ENCODE peak calls at places on chromosomes 2 and 18, in five cellular contexts. Q is prostate gland, M is MM.1S, T is adrenal gland, P is left ventricle myocardium inferior. H is an unnamed sample. For H3K36me3, the result is how much of the 10 kb centered on the place peaks cover.

GRCh38 chr2:62738981-62739936 is 33.7 kb downstream of the EHBP1 start:
- DNase-seq in Q (no peak), M (no peak), T (no peak), P (no peak), H (no peak)

GRCh38 chr2:120783969-120784372 is 48.3 kb downstream of the GLI2 start:
- DNase-seq in Q (no peak), M (no peak), T (no peak), P (no peak), H (no peak)

GRCh38 chr2:63050186-63050915 is at the start of gene OTX1:
- DNase-seq in Q (peak), M (peak), T (peak), P (no peak), H (peak)

GRCh38 chr2:203880557-203881125 is 13.1 kb downstream of the CTLA4 start:
- DNase-seq in Q (no peak), M (no peak), T (no peak), P (no peak), H (no peak)

GRCh38 chr2:147860009-147860408 is 15.2 kb downstream of the ACVR2A start:
- DNase-seq in Q (no peak), M (no peak), T (no peak), P (no peak), H (no peak)

GRCh38 chr2:106153781-106154180 is 40.3 kb downstream of the UXS1 start:
- DNase-seq in Q (no peak), M (no peak), T (no peak), P (no peak), H (no peak)

GRCh38 chr2:240435955-240436625 is 627 bp downstream of the GPC1 start:
- DNase-seq in Q (no peak), M (no peak), T (peak), P (no peak), H (no peak)

GRCh38 chr2:216546646-216547403 is 48.2 kb downstream of the RPL37A start:
- DNase-seq in Q (peak), M (no peak), T (peak), P (no peak), H (no peak)

GRCh38 chr2:237874585-237875161 is 15.2 kb downstream of the RAMP1 start:
- DNase-seq in Q (no peak), M (no peak), T (no peak), P (no peak), H (no peak)

GRCh38 chr18:48032876-48033769 is 102.7 kb upstream of the SMAD2 start:
- DNase-seq in Q (no peak), M (no peak), T (peak), P (no peak), H (no peak)

GRCh38 chr2:205708231-205708631 is 25.9 kb downstream of the NRP2 start:
- DNase-seq in Q (no peak), M (no peak), T (no peak), P (no peak), H (no peak)

GRCh38 chr2:25740810-25741381 is 67.5 kb upstream of the DTNB start:
- DNase-seq in Q (no peak), M (no peak), T (no peak), P (no peak), H (no peak)

GRCh38 chr18:3246636-3247242 is 862 bp upstream of the MYL12A start:
- DNase-seq in Q (no peak), M (peak), T (peak), P (no peak), H (no peak)

GRCh38 chr18:6404834-6405233 is 9.9 kb downstream of the L3MBTL4 start:
- DNase-seq in Q (no peak), M (no peak), T (no peak), P (no peak), H (no peak)

GRCh38 chr18:22932885-22933205 is 283 bp upstream of the RBBP8 start:
- DNase-seq in Q (no peak), M (no peak), T (no peak), P (no peak), H (no peak)

GRCh38 chr2:11899264-11899818 is 152.9 kb downstream of the LPIN1 start:
- DNase-seq in Q (no peak), M (no peak), T (peak), P (no peak), H (no peak)

GRCh38 chr18:55096261-55097026 is 137.2 kb upstream of the CCDC68 start:
- DNase-seq in Q (no peak), M (peak), T (peak), P (no peak), H (no peak)

GRCh38 chr18:54717673-54718435 is 110.4 kb upstream of the RAB27B start:
- DNase-seq in Q (no peak), M (peak), T (no peak), P (no peak), H (peak)

GRCh38 chr2:234422242-234422641 is 74.6 kb downstream of the ARL4C start:
- DNase-seq in Q (no peak), M (no peak), T (peak), P (no peak), H (no peak)

GRCh38 chr2:112004246-112004645 is 50.8 kb upstream of the TMEM87B start:
- DNase-seq in Q (peak), M (no peak), T (peak), P (peak), H (no peak)

GRCh38 chr2:10140841-10141610 is 18.5 kb downstream of the RRM2 start:
- DNase-seq in Q (no peak), M (no peak), T (no peak), P (no peak), H (no peak)

GRCh38 chr2:10139536-10139935 is 17.0 kb downstream of the RRM2 start:
- DNase-seq in Q (no peak), M (no peak), T (no peak), P (no peak), H (no peak)

GRCh38 chr2:10144771-10145518 is 22.4 kb downstream of the RRM2 start:
- DNase-seq in Q (no peak), M (no peak), T (no peak), P (no peak), H (no peak)

GRCh38 chr2:10142640-10142965 is 20.1 kb downstream of the RRM2 start:
- DNase-seq in Q (no peak), M (no peak), T (no peak), P (no peak), H (no peak)

GRCh38 chr2:10141736-10142639 is 19.4 kb downstream of the RRM2 start:
- DNase-seq in Q (peak), M (no peak), T (peak), P (no peak), H (no peak)
- TF ChIP-seq CTCF in Q (peak), M (peak), T (peak), P (peak), H (peak)

DNA sequence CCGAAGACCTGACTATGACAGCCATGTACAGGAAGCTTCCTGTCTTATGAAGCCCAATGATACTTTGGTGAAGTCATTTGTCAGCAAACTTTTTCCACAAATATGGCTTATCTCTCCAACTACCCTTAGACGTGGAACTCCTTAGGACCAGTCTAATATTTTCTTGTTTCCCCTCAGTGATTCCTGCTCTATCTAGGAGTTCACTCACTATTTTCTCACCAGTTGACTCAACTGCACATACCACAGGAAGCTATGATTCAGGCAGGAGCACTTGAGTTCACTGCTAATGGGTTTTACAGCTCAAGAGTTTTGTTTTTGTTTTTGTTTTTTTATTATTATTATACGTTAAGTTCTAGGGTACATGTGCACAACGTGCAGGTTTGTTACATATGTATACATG is 109.3 kb downstream of the ANTXR1 start:
- DNase-seq in Q (no peak), M (no peak), T (no peak), P (no peak), H (no peak)
- H3K4me3 ChIP-seq in Q (no peak), M (no peak), T (no peak), P (no peak), H (no peak)

DNA sequence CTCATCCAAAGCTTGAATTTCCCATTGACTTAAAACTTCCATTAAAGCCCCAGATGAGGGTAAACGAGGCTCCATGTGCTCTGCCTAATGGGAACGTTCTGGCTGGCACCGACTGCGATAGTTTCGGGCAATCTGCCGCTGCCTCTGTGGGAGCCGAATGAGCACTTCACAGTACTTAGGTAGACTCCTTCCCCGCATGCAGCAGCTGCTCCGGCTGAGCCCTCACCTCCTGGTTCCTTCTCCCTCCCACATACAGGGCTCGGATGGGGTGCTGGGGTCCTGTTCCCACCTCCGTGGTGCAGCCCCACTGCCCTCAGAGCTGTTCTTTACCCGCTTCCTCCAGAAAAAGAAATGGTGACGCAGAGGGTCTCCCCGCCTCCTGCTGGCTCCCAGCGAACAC is 476.5 kb upstream of the SALL3 start:
- DNase-seq in Q (no peak), M (no peak), T (no peak), P (no peak), H (no peak)
- H3K36me3 ChIP-seq in Q (under half), M (under half), T (under half), P (under half), H (under half)

GRCh38 chr2:42794271-42795046 is 2.1 kb upstream of the HAAO start:
- DNase-seq in Q (no peak), M (no peak), T (no peak), P (no peak), H (peak)
- TF ChIP-seq CTCF in Q (no peak), M (no peak), T (no peak), P (peak), H (peak)

GRCh38 chr2:217922101-217923006 is 80.4 kb downstream of the TNS1 start:
- DNase-seq in Q (peak), M (no peak), T (no peak), P (peak), H (no peak)
- H3K4me3 ChIP-seq in Q (no peak), M (no peak), T (no peak), P (peak), H (no peak)

GRCh38 chr18:46832856-46833255 is 76.0 kb upstream of the ST8SIA5 start:
- DNase-seq in Q (peak), M (no peak), T (no peak), P (no peak), H (no peak)

GRCh38 chr18:46833899-46834298 is 77.0 kb upstream of the ST8SIA5 start:
- DNase-seq in Q (no peak), M (no peak), T (no peak), P (no peak), H (no peak)

GRCh38 chr18:46830633-46831032 is 73.8 kb upstream of the ST8SIA5 start:
- DNase-seq in Q (no peak), M (no peak), T (no peak), P (no peak), H (no peak)

GRCh38 chr18:46831434-46831833 is 74.6 kb upstream of the ST8SIA5 start:
- DNase-seq in Q (no peak), M (no peak), T (no peak), P (no peak), H (no peak)

DNA sequence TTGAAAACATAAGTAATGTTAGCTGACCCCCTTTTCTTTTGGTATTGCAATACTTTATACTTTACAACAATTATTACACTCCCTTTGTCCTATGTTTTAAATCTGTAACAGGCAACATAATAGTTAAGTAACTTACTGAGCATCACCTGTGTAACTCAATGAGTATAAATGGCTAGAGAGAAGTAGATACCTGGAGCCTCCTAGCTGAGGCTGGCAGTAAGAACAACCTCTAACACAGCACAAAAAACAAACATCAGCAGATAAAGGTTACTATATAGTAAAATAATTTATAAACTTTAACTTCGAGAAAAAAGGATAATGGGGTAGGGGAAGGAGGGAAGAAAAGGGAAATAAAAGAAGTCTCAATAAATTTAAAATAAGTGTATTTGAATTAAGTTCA is 73.1 kb upstream of the ST8SIA5 start:
- DNase-seq in Q (no peak), M (no peak), T (no peak), P (no peak), H (no peak)
- H3K36me3 ChIP-seq in Q (under half), M (under half), T (under half), P (half or more), H (under half)

GRCh38 chr18:13811993-13812392 is 12.0 kb upstream of the MC5R start:
- DNase-seq in Q (no peak), M (no peak), T (no peak), P (no peak), H (no peak)
- TF ChIP-seq CTCF in Q (no peak), M (peak), T (no peak), P (no peak), H (peak)